ENCODE peak calls at places on chromosome 1, in ten cellular contexts. F is H7, R is tibial nerve, W is right cardiac atrium, S is H9, E is suprapubic skin, A is NT2/D1, J is lower lobe of right lung, Y is left ventricle myocardium inferior, H is left lung. L is an unnamed sample. For H3K27me3, the result is how much of the 10 kb centered on the place peaks cover.

GRCh38 chr1:86992790-86993189 is 78.4 kb downstream of the HS2ST1 start:
- DNase-seq in F (no peak), R (no peak), W (no peak), S (no peak), E (no peak), A (no peak), J (no peak), Y (no peak), H (no peak), L (no peak)

GRCh38 chr1:153928776-153929432 is 6.1 kb upstream of the GATAD2B start:
- DNase-seq in F (peak), R (no peak), W (no peak), S (no peak), E (no peak), A (no peak), J (no peak), Y (no peak), H (no peak), L (no peak)

GRCh38 chr1:184299076-184299790 is 87.6 kb upstream of the C1orf21 start:
- DNase-seq in F (peak), R (no peak), W (no peak), S (no peak), E (no peak), A (no peak), J (no peak), Y (no peak), H (no peak), L (no peak)

GRCh38 chr1:147292635-147293251 is 50.3 kb downstream of the CHD1L start:
- DNase-seq in F (no peak), R (no peak), W (no peak), S (no peak), E (no peak), A (no peak), J (no peak), Y (no peak), H (no peak), L (no peak)

GRCh38 chr1:77121503-77121902 is 97.7 kb downstream of the PIGK start:
- DNase-seq in F (no peak), R (no peak), W (no peak), S (no peak), E (no peak), A (no peak), J (no peak), Y (no peak), H (no peak), L (no peak)

GRCh38 chr1:183023146-183023600 is at the start of gene LAMC1:
- DNase-seq in F (peak), R (peak), W (peak), S (peak), E (peak), A (peak), J (peak), Y (peak), H (peak), L (peak)

GRCh38 chr1:82269466-82269865 is 468.7 kb downstream of the ADGRL2 start:
- DNase-seq in F (no peak), R (no peak), W (no peak), S (no peak), E (no peak), A (peak), J (no peak), Y (no peak), H (no peak), L (no peak)

GRCh38 chr1:232878141-232878540 is 72.3 kb upstream of the NTPCR start:
- DNase-seq in F (no peak), R (no peak), W (no peak), S (no peak), E (no peak), A (no peak), J (no peak), Y (no peak), H (no peak), L (no peak)

GRCh38 chr1:152185544-152186391 is 26.7 kb upstream of the RPTN start:
- DNase-seq in F (peak), R (no peak), W (no peak), S (peak), E (no peak), A (peak), J (no peak), Y (no peak), H (no peak), L (peak)

GRCh38 chr1:178875936-178876335 is 5.1 kb upstream of the ANGPTL1 start:
- DNase-seq in F (no peak), R (no peak), W (no peak), S (no peak), E (no peak), A (no peak), J (no peak), Y (no peak), H (no peak), L (no peak)

GRCh38 chr1:9658186-9658585 is 6.7 kb downstream of the PIK3CD start:
- DNase-seq in F (no peak), R (no peak), W (no peak), S (no peak), E (no peak), A (no peak), J (no peak), Y (no peak), H (no peak), L (no peak)

GRCh38 chr1:75614455-75615379 is 3.8 kb upstream of the SLC44A5 start:
- DNase-seq in F (peak), R (no peak), W (peak), S (peak), E (no peak), A (peak), J (peak), Y (peak), H (no peak), L (peak)

GRCh38 chr1:158117854-158118691 is 62.6 kb upstream of the CD1D start:
- DNase-seq in F (peak), R (peak), W (no peak), S (peak), E (no peak), A (peak), J (no peak), Y (no peak), H (peak), L (peak)

GRCh38 chr1:35808376-35809155 is 750 bp downstream of the AGO4 start:
- DNase-seq in F (peak), R (no peak), W (peak), S (peak), E (peak), A (no peak), J (peak), Y (peak), H (peak), L (peak)

GRCh38 chr1:243712242-243712641 is 137.8 kb downstream of the AKT3 start:
- DNase-seq in F (no peak), R (no peak), W (no peak), S (no peak), E (no peak), A (no peak), J (no peak), Y (no peak), H (no peak), L (no peak)

GRCh38 chr1:95223110-95223509 is 10.9 kb upstream of the RWDD3 start:
- DNase-seq in F (no peak), R (no peak), W (no peak), S (no peak), E (no peak), A (no peak), J (no peak), Y (no peak), H (no peak), L (no peak)

GRCh38 chr1:206479164-206480125 is 9.2 kb downstream of the IKBKE start:
- DNase-seq in F (peak), R (peak), W (peak), S (peak), E (no peak), A (peak), J (peak), Y (peak), H (no peak), L (peak)

GRCh38 chr1:112625696-112626095 is 6.1 kb downstream of the CAPZA1 start:
- DNase-seq in F (no peak), R (no peak), W (no peak), S (no peak), E (no peak), A (no peak), J (no peak), Y (no peak), H (no peak), L (peak)

GRCh38 chr1:65253800-65254319 is 55.5 kb upstream of the DNAJC6 start:
- DNase-seq in F (no peak), R (no peak), W (no peak), S (no peak), E (no peak), A (no peak), J (no peak), Y (no peak), H (no peak), L (no peak)

GRCh38 chr1:4463631-4464030 is 190.8 kb upstream of the AJAP1 start:
- DNase-seq in F (no peak), R (no peak), W (no peak), S (no peak), E (no peak), A (no peak), J (no peak), Y (no peak), H (no peak), L (no peak)

GRCh38 chr1:227793948-227794812 is 21.3 kb upstream of the PRSS38 start:
- DNase-seq in F (peak), R (peak), W (peak), S (peak), E (peak), A (peak), J (peak), Y (peak), H (no peak), L (no peak)

GRCh38 chr1:205917466-205918248 is 25.6 kb downstream of the SLC26A9 start:
- DNase-seq in F (peak), R (no peak), W (no peak), S (peak), E (peak), A (no peak), J (no peak), Y (no peak), H (no peak), L (no peak)

GRCh38 chr1:111948209-111949131 is 41.0 kb downstream of the KCND3 start:
- DNase-seq in F (peak), R (no peak), W (peak), S (no peak), E (no peak), A (no peak), J (no peak), Y (peak), H (peak), L (peak)

GRCh38 chr1:93847811-93848288 is 31.2 kb downstream of the DNTTIP2 start:
- DNase-seq in F (peak), R (peak), W (peak), S (peak), E (peak), A (no peak), J (peak), Y (peak), H (peak), L (peak)

GRCh38 chr1:2784854-2785630 is 16.5 kb downstream of the TTC34 start:
- DNase-seq in F (peak), R (no peak), W (peak), S (no peak), E (peak), A (no peak), J (no peak), Y (no peak), H (peak), L (no peak)

GRCh38 chr1:9929431-9930385 is 13.5 kb downstream of the LZIC start:
- DNase-seq in F (peak), R (no peak), W (no peak), S (peak), E (no peak), A (peak), J (no peak), Y (no peak), H (no peak), L (no peak)

GRCh38 chr1:224432141-224432540 is 2.5 kb downstream of the WDR26 start:
- DNase-seq in F (no peak), R (no peak), W (no peak), S (no peak), E (no peak), A (no peak), J (no peak), Y (no peak), H (no peak), L (no peak)

GRCh38 chr1:24507423-24507804 is 4.8 kb downstream of the RCAN3 start:
- DNase-seq in F (no peak), R (no peak), W (no peak), S (no peak), E (no peak), A (no peak), J (no peak), Y (no peak), H (no peak), L (no peak)

GRCh38 chr1:164504699-164505098 is 54.3 kb upstream of the PBX1 start:
- DNase-seq in F (no peak), R (no peak), W (no peak), S (no peak), E (no peak), A (no peak), J (no peak), Y (no peak), H (no peak), L (no peak)

GRCh38 chr1:229884765-229885164 is 182.3 kb upstream of the GALNT2 start:
- DNase-seq in F (peak), R (no peak), W (no peak), S (peak), E (no peak), A (no peak), J (no peak), Y (no peak), H (no peak), L (no peak)

GRCh38 chr1:44407430-44408180 is 2.5 kb downstream of the RNF220 start:
- DNase-seq in F (peak), R (no peak), W (no peak), S (peak), E (no peak), A (no peak), J (no peak), Y (no peak), H (no peak), L (no peak)

GRCh38 chr1:44406761-44407429 is 1.8 kb downstream of the RNF220 start:
- DNase-seq in F (peak), R (no peak), W (no peak), S (no peak), E (peak), A (no peak), J (no peak), Y (no peak), H (peak), L (no peak)

GRCh38 chr1:44408181-44409018 is 3.3 kb downstream of the RNF220 start:
- DNase-seq in F (peak), R (no peak), W (no peak), S (peak), E (no peak), A (no peak), J (no peak), Y (no peak), H (no peak), L (no peak)

GRCh38 chr1:44405804-44406743 is 1.0 kb downstream of the RNF220 start:
- DNase-seq in F (peak), R (no peak), W (no peak), S (peak), E (peak), A (no peak), J (peak), Y (no peak), H (peak), L (no peak)

DNA sequence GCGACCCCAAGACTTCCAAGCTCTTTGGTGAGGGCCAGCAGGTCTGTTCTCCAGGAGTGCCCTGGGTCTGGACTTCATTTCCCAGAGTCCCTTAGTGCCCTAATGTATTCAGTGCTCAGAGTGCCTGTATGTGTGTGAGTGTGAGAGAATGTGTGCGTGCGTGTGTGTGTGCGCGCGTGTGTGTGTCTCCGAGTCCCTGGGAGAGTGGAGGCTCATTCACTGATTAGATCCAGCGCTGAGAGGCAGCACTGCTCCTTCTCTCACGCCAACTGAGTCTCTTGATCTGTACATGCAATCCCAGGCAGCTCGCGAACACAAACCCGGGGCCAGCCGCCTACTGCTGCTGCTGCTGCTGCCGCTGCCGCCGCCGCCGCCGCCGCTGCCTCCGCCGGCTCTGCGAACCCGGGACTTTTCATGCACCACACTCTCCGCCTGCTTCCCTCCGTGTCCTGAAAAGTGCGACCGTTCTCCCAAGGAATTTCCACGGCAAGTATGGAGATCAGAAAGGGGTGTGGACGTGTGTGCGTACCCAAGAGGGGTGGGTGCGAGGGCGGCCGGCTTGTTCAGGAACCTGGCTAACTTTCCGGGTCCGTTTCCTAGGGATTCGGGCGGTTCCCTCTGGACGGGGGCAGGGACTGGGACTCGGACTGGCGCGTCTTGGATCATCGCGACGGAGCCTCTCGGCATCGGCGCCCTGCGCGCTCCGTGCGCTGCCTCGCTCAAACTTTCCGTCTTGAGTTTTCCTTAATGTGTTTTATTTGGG is at the start of gene RNF220:
- DNase-seq in F (peak), R (no peak), W (peak), S (peak), E (peak), A (no peak), J (peak), Y (peak), H (peak), L (peak)
- H3K27me3 ChIP-seq in F (under half), R (half or more), W (under half), S (under half), E (half or more), A (half or more), J (half or more), Y (half or more), H (half or more), L (half or more)

DNA sequence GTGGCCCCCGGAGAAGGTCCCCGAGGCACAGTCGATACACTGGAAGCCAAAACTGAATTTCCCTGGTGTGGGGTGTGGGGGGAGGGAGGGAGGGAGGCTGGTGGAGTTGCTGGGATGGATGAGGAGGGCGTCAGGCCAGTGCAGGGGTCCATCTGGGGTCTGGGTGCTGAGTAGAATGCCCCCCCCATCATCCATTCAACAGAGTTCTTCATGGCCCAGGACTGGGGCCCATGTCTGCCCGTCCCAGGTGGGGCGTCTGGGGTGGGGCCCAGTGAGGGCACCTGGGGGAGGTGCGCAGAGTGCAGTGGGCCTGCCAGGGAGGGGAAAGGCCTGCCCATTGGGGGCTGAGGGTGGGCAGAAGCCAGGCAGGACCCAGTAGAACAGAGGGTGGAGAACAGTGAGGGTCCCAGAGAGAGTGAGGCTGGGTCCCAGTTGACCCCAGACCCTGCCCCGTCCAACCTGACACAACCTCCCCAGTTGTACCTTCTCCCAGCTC is 1.9 kb downstream of the TNFRSF18 start:
- DNase-seq in F (peak), R (no peak), W (no peak), S (no peak), E (no peak), A (no peak), J (peak), Y (peak), H (no peak), L (peak)
- H3K27me3 ChIP-seq in F (under half), R (half or more), W (under half), S (under half), E (under half), A (under half), J (half or more), Y (half or more), H (half or more), L (under half)

GRCh38 chr1:110134050-110134595 is 16.2 kb upstream of the SLC6A17 start:
- DNase-seq in F (no peak), R (no peak), W (no peak), S (no peak), E (no peak), A (no peak), J (no peak), Y (no peak), H (no peak), L (no peak)
- H3K27me3 ChIP-seq in F (under half), R (under half), W (under half), S (under half), E (half or more), A (under half), J (under half), Y (half or more), H (half or more), L (under half)

GRCh38 chr1:222182641-222183040 is 365.3 kb downstream of the HHIPL2 start:
- DNase-seq in F (no peak), R (no peak), W (no peak), S (no peak), E (no peak), A (no peak), J (no peak), Y (no peak), H (no peak), L (no peak)
- H3K27me3 ChIP-seq in F (under half), R (under half), W (under half), S (under half), E (under half), A (under half), J (under half), Y (under half), H (under half), L (under half)

GRCh38 chr1:231166398-231166797 is 4.5 kb downstream of the TRIM67 start:
- DNase-seq in F (no peak), R (no peak), W (no peak), S (no peak), E (no peak), A (no peak), J (no peak), Y (no peak), H (no peak), L (no peak)
- H3K27me3 ChIP-seq in F (half or more), R (half or more), W (under half), S (under half), E (under half), A (half or more), J (half or more), Y (half or more), H (half or more), L (under half)